ENCODE peak calls at places on chromosomes 16 and 17, in eight cellular contexts. Y is stomach, F is spleen, K is endothelial cell of umbilical vein, B is transverse colon, E is breast epithelium, I is SK-N-SH, P is sigmoid colon. J is an unnamed sample.
A peak's percentile ranks its signal among the peaks of the same experiment; 100 is the strongest.

GRCh38 chr16:49415083-49415482 is 41.5 kb downstream of the C16orf78 start:
- DNase-seq in E (no peak), Y (no peak), F (no peak), I (no peak), P (peak; percentile 20), B (no peak), K (no peak), J (no peak)

GRCh38 chr16:5709889-5710288 is 612.3 kb upstream of the EEF2KMT start:
- DNase-seq in E (no peak), K (no peak), F (no peak), Y (no peak), P (no peak), I (no peak), B (no peak), J (no peak)

GRCh38 chr17:16938496-16939270 is 33.2 kb downstream of the TNFRSF13B start:
- DNase-seq in I (no peak), P (peak; percentile 37), Y (peak; percentile 18), F (peak; percentile 47), B (peak; percentile 4), E (no peak), K (no peak), J (no peak)

GRCh38 chr17:60525624-60526514 is at the start of gene APPBP2:
- DNase-seq in P (peak; percentile 94), E (peak; percentile 79), I (peak; percentile 95), K (peak; percentile 90), F (peak; percentile 94), Y (peak; percentile 89), B (peak; percentile 88), J (peak; percentile 91)

GRCh38 chr17:77528516-77529327 is 388.0 kb downstream of the SEC14L1 start:
- DNase-seq in F (peak; percentile 58), P (peak; percentile 37), Y (no peak), K (no peak), I (peak; percentile 95), E (no peak), B (no peak), J (no peak)

GRCh38 chr17:19383681-19384470 is 3.1 kb downstream of the MFAP4 start:
- DNase-seq in E (no peak), I (no peak), B (no peak), P (peak; percentile 83), K (no peak), F (peak; percentile 59), Y (no peak), J (no peak)

GRCh38 chr16:17901309-17901708 is 430.5 kb upstream of the XYLT1 start:
- DNase-seq in P (no peak), Y (no peak), F (no peak), K (no peak), B (no peak), I (no peak), E (no peak), J (no peak)

GRCh38 chr17:57443781-57444180 is 187.5 kb downstream of the MSI2 start:
- DNase-seq in K (no peak), Y (no peak), P (no peak), I (no peak), F (no peak), E (no peak), B (no peak), J (no peak)

GRCh38 chr16:82631701-82632685 is 5.2 kb downstream of the CDH13 start:
- DNase-seq in I (peak; percentile 38), B (no peak), Y (no peak), P (peak; percentile 29), F (no peak), E (no peak), K (no peak), J (no peak)

DNA sequence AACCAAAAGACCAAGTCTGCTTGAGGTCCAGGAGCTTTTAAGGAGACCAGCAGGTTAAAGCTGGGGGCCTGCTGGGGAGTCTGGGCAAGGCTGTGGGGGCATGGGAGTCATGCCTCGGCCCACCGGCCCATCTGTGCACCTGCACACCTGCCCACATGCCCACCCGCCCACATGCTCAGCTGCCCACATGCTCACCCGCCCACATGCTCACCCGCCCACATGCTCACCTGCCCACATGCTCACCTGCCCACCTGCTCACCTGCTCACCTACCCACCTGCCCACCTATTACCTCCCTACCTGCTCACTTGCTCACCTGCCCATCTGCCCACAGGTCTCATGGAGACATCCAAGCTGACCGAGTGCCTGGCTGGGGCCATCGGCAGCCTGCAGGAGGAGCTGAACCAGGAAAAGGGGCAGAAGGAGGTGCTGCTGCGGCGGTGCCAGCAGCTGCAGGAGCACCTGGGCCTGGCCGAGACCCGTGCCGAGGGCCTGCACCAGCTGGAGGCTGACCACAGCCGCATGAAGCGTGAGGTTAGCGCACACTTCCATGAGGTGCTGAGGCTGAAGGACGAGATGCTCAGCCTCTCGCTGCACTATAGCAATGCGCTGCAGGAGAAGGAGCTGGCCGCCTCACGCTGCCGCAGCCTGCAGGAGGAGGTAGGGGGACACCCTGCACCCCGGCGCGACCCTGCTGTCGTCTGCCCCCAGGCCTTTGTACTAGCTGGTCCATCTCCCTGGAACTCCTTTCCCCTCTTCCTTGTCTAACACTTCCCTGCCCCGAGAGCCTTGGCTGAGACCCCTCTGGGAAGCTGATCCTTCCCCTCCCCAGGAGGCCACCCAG is 14.0 kb downstream of the CARD14 start:
- DNase-seq in P (no peak), Y (no peak), E (no peak), F (no peak), B (no peak), K (no peak), I (no peak), J (no peak)
- TF ChIP-seq POLR2AphosphoS5 in P (no peak), Y (no peak), E (no peak), F (no peak), B (no peak), K (no peak), I (no peak), J (no peak)

DNA sequence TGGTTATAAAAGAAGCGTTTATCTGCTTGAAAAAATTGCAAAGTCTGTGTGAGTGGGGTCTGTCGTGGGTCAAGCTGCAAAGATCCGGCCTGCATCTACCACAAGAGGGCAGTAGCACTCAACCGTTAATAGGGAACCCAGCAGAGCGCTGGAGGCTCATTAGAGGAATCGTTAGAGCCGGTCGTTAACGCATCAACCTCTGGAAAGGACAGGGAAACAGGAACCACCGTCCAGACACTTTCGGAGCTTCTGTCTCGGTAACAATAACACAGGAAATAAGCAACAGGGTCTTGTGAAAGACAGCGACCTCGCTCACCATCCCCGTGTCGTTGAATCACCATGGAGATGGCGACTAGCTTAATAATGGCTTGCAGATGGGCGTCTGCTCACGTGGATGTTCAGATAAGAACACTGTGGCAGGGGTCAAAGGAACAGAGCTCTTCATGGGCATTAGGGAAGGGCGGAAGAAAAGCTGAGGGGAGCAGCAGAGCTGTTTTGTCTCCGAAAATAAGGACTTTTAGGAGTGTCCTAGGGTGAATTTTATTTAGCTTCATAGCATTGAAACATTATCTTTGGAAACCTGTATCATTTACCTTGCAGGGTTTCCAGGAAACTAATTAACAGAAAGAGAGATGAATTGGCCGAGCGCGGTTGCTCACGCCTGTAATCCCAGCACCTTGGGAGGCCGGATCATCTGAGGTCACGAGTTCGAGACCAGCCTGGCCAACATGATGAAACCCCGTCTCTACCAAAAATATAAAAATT is 11.9 kb upstream of the NSRP1 start:
- DNase-seq in F (peak; percentile 88), I (peak; percentile 79), P (peak; percentile 86), K (peak; percentile 85), E (peak; percentile 58), B (peak; percentile 83), Y (peak; percentile 82), J (peak; percentile 88)
- H3K4me3 ChIP-seq in F (peak overlapping the region; percentile 24), I (peak overlapping the region; percentile 62), P (peak overlapping the region; percentile 38), K (peak overlapping the region; percentile 57), E (peak overlapping the region; percentile 54), B (peak overlapping the region; percentile 54), Y (peak overlapping the region; percentile 34), J (peak overlapping the region; percentile 14)

GRCh38 chr17:50359005-50359699 is 13.2 kb downstream of the XYLT2 start:
- DNase-seq in E (no peak), P (peak; percentile 63), B (no peak), K (no peak), Y (peak; percentile 85), F (no peak), I (no peak), J (no peak)
- H3K36me3 ChIP-seq in E (peaks cover 5% of the 10 kb centered on the region), P (peaks cover 46% of the 10 kb centered on the region), B (no peaks in the 10 kb centered on the region), K (peaks cover 3% of the 10 kb centered on the region), Y (peaks cover 59% of the 10 kb centered on the region), F (peaks cover 61% of the 10 kb centered on the region), I (peaks cover 38% of the 10 kb centered on the region), J (peaks cover 53% of the 10 kb centered on the region)

GRCh38 chr17:5531019-5531418 is 44.7 kb downstream of the MIS12 start:
- DNase-seq in P (no peak), Y (no peak), E (no peak), K (no peak), I (no peak), B (no peak), F (no peak), J (no peak)
- TF ChIP-seq POLR2AphosphoS5 in P (no peak), Y (no peak), E (no peak), K (no peak), I (no peak), B (no peak), F (no peak), J (no peak)

DNA sequence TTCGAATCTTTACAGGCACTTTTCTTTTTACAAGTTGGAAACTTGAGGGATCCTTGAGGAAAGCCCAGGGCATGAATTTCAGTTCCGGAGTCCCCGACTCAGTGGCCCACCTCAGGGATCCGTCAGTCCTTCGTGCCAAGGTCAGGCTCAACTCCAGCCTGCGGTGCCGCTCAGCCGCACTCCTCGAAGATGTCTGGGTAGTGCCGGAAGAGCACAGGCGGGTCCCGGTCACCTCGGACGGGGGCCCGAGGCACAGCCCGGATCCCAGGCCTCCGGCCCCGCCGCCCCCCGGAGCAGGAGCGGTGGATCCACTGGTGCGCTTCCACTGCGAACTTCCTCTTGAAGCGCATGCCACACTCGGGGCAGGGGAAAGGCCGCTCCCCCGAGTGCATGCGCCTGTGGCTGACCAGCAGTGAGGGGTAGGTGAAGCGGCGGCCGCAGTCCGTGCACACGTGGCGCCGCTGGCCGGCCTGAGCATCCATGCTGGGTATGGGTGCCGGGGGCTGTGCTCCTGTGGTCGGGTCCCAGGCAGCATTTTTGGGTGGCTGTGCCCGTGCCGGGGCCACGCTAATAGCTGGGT is 1.7 kb downstream of the ZNF688 start:
- DNase-seq in E (no peak), K (no peak), P (no peak), B (no peak), Y (no peak), I (no peak), F (peak; percentile 81), J (peak; percentile 83)
- H3K4me3 ChIP-seq in E (no peak overlapping the region), K (no peak overlapping the region), P (no peak overlapping the region), B (no peak overlapping the region), Y (peak overlapping the region; percentile 81), I (no peak overlapping the region), F (no peak overlapping the region), J (no peak overlapping the region)

GRCh38 chr16:81357711-81358270 is 43.0 kb downstream of the GAN start:
- DNase-seq in K (no peak), B (no peak), Y (no peak), F (no peak), E (no peak), P (no peak), I (no peak), J (no peak)
- H3K36me3 ChIP-seq in K (peaks cover 10% of the 10 kb centered on the region), B (no peaks in the 10 kb centered on the region), Y (no peaks in the 10 kb centered on the region), F (peaks cover 29% of the 10 kb centered on the region), E (no peaks in the 10 kb centered on the region), P (no peaks in the 10 kb centered on the region), I (peaks cover 14% of the 10 kb centered on the region), J (peaks cover 7% of the 10 kb centered on the region)

GRCh38 chr16:57245472-57246113 is 534 bp downstream of the ARL2BP start:
- DNase-seq in K (peak; percentile 36), B (peak; percentile 57), F (no peak), P (peak; percentile 74), Y (peak; percentile 40), I (peak; percentile 62), E (peak; percentile 50), J (peak; percentile 56)
- TF ChIP-seq POLR2AphosphoS5 in K (no peak), B (no peak), F (no peak), P (no peak), Y (no peak), I (no peak), E (no peak), J (no peak)

GRCh38 chr17:67496286-67496685 is 119.2 kb downstream of the PITPNC1 start:
- DNase-seq in F (no peak), P (no peak), E (no peak), Y (no peak), I (no peak), B (no peak), K (no peak), J (no peak)
- H3K4me3 ChIP-seq in F (no peak overlapping the region), P (no peak overlapping the region), E (no peak overlapping the region), Y (no peak overlapping the region), I (no peak overlapping the region), B (no peak overlapping the region), K (no peak overlapping the region), J (no peak overlapping the region)

J was measured in upper lobe of left lung.